ENCODE peak calls at places on chromosomes 13 and 19, in six cellular contexts. Z is MV-4-11; K is left lung; C is HTR-8/SVneo; F is stimulated activated CD8-positive, alpha-beta memory T cell treated with anti-CD3 and anti-CD28 coated beads, Interleukin-12 subunit alpha, Interleukin-12 subunit beta, amount 100 ng/mL, for 4 hours; R is AML-193. N is an unnamed sample.

GRCh38 chr19:31315621-31316011 is 33.6 kb downstream of the TSHZ3 start:
- DNase-seq in Z (no peak), K (no peak), C (no peak), F (no peak), R (no peak), N (no peak)

GRCh38 chr13:37427843-37428494 is 170.6 kb downstream of the POSTN start:
- DNase-seq in Z (no peak), K (no peak), C (no peak), F (no peak), R (no peak), N (no peak)

GRCh38 chr19:17321655-17322489 is 12.5 kb downstream of the DDA1 start:
- DNase-seq in Z (no peak), K (no peak), C (no peak), F (no peak), R (no peak), N (no peak)

GRCh38 chr13:37058801-37059135 is 720 bp downstream of the SUPT20H start:
- DNase-seq in Z (no peak), K (no peak), C (no peak), F (no peak), R (no peak), N (peak)

GRCh38 chr19:40611096-40611495 is 9.9 kb downstream of the LTBP4 start:
- DNase-seq in Z (no peak), K (peak), C (no peak), F (no peak), R (no peak), N (no peak)

GRCh38 chr13:101417043-101417406 is 717 bp upstream of the NALCN start:
- DNase-seq in Z (no peak), K (no peak), C (peak), F (no peak), R (no peak), N (no peak)

GRCh38 chr19:48913114-48913513 is 13.0 kb downstream of the NUCB1 start:
- DNase-seq in Z (peak), K (no peak), C (no peak), F (no peak), R (no peak), N (peak)

GRCh38 chr13:97125051-97125809 is 96.9 kb upstream of the MBNL2 start:
- DNase-seq in Z (peak), K (no peak), C (no peak), F (no peak), R (no peak), N (peak)

GRCh38 chr13:99289674-99290337 is 17.4 kb downstream of the GPR183 start:
- DNase-seq in Z (no peak), K (no peak), C (no peak), F (no peak), R (no peak), N (no peak)

GRCh38 chr19:3801412-3802096 is 15.4 kb upstream of the MATK start:
- DNase-seq in Z (no peak), K (peak), C (no peak), F (peak), R (no peak), N (no peak)

GRCh38 chr13:91331047-91331915 is 16.2 kb upstream of the MIR17HG start:
- DNase-seq in Z (no peak), K (no peak), C (no peak), F (no peak), R (no peak), N (no peak)

GRCh38 chr19:7476941-7477494 is 11.8 kb downstream of the PEX11G start:
- DNase-seq in Z (no peak), K (no peak), C (no peak), F (no peak), R (no peak), N (no peak)

GRCh38 chr13:95191821-95192220 is 109.4 kb downstream of the ABCC4 start:
- DNase-seq in Z (peak), K (peak), C (peak), F (peak), R (peak), N (peak)

GRCh38 chr19:38718747-38719543 is 25.3 kb downstream of the CAPN12 start:
- DNase-seq in Z (no peak), K (peak), C (no peak), F (no peak), R (no peak), N (no peak)

GRCh38 chr13:110566201-110566600 is 4.7 kb upstream of the RAB20 start:
- DNase-seq in Z (no peak), K (no peak), C (no peak), F (no peak), R (no peak), N (no peak)